ENCODE peak calls at places on chromosomes 11 and 22, in five cellular contexts. One of them, this sample, is unnamed. For H3K9me3, the result is how much of the 10 kb centered on the place peaks cover.

GRCh38 chr11:111819161-111820058 is 52.0 kb downstream of the ALG9 start:
- DNase-seq in psoas muscle: peak
- DNase-seq in trophoblast cell: no peak
- DNase-seq in adrenal gland: peak
- DNase-seq in CD4-positive, CD25-positive, alpha-beta regulatory T cell: no peak
- DNase-seq in this sample: no peak

GRCh38 chr22:23105919-23106853 is 35.6 kb downstream of the RSPH14 start:
- DNase-seq in psoas muscle: no peak
- DNase-seq in trophoblast cell: no peak
- DNase-seq in adrenal gland: no peak
- DNase-seq in CD4-positive, CD25-positive, alpha-beta regulatory T cell: no peak
- DNase-seq in this sample: no peak

GRCh38 chr11:11318961-11319360 is 34.1 kb downstream of the CSNK2A3 start:
- DNase-seq in psoas muscle: no peak
- DNase-seq in trophoblast cell: no peak
- DNase-seq in adrenal gland: peak
- DNase-seq in CD4-positive, CD25-positive, alpha-beta regulatory T cell: no peak
- DNase-seq in this sample: no peak

GRCh38 chr11:112477152-112477928 is 216.7 kb upstream of the PLET1 start:
- DNase-seq in psoas muscle: no peak
- DNase-seq in trophoblast cell: no peak
- DNase-seq in adrenal gland: no peak
- DNase-seq in CD4-positive, CD25-positive, alpha-beta regulatory T cell: no peak
- DNase-seq in this sample: no peak

GRCh38 chr11:6570691-6571427 is 32.6 kb downstream of the RRP8 start:
- DNase-seq in psoas muscle: peak
- DNase-seq in trophoblast cell: no peak
- DNase-seq in adrenal gland: no peak
- DNase-seq in CD4-positive, CD25-positive, alpha-beta regulatory T cell: no peak
- DNase-seq in this sample: no peak

GRCh38 chr11:118618991-118619375 is 11.6 kb downstream of the PHLDB1 start:
- DNase-seq in psoas muscle: peak
- DNase-seq in trophoblast cell: no peak
- DNase-seq in adrenal gland: no peak
- DNase-seq in CD4-positive, CD25-positive, alpha-beta regulatory T cell: no peak
- DNase-seq in this sample: no peak

GRCh38 chr11:118691926-118692830 is 12.7 kb upstream of the TREH start:
- DNase-seq in psoas muscle: no peak
- DNase-seq in trophoblast cell: peak
- DNase-seq in adrenal gland: no peak
- DNase-seq in CD4-positive, CD25-positive, alpha-beta regulatory T cell: peak
- DNase-seq in this sample: peak

GRCh38 chr22:19868773-19869471 is 14.2 kb upstream of the GNB1L start:
- DNase-seq in psoas muscle: peak
- DNase-seq in trophoblast cell: no peak
- DNase-seq in adrenal gland: no peak
- DNase-seq in CD4-positive, CD25-positive, alpha-beta regulatory T cell: no peak
- DNase-seq in this sample: peak

GRCh38 chr22:42856179-42856864 is 751 bp downstream of the ARFGAP3 start:
- DNase-seq in psoas muscle: peak
- DNase-seq in trophoblast cell: peak
- DNase-seq in adrenal gland: peak
- DNase-seq in CD4-positive, CD25-positive, alpha-beta regulatory T cell: peak
- DNase-seq in this sample: no peak

GRCh38 chr11:65036931-65037330 is 4.1 kb upstream of the SAC3D1 start:
- DNase-seq in psoas muscle: peak
- DNase-seq in trophoblast cell: no peak
- DNase-seq in adrenal gland: peak
- DNase-seq in CD4-positive, CD25-positive, alpha-beta regulatory T cell: no peak
- DNase-seq in this sample: no peak

GRCh38 chr11:44814881-44815592 is 88.3 kb downstream of the TSPAN18 start:
- DNase-seq in psoas muscle: no peak
- DNase-seq in trophoblast cell: no peak
- DNase-seq in adrenal gland: no peak
- DNase-seq in CD4-positive, CD25-positive, alpha-beta regulatory T cell: no peak
- DNase-seq in this sample: no peak

GRCh38 chr22:23862103-23862502 is 4.4 kb downstream of the SLC2A11 start:
- DNase-seq in psoas muscle: no peak
- DNase-seq in trophoblast cell: no peak
- DNase-seq in adrenal gland: peak
- DNase-seq in CD4-positive, CD25-positive, alpha-beta regulatory T cell: peak
- DNase-seq in this sample: no peak

GRCh38 chr22:24500251-24500820 is 5.2 kb downstream of the UPB1 start:
- DNase-seq in psoas muscle: no peak
- DNase-seq in trophoblast cell: no peak
- DNase-seq in adrenal gland: no peak
- DNase-seq in CD4-positive, CD25-positive, alpha-beta regulatory T cell: no peak
- DNase-seq in this sample: no peak

GRCh38 chr22:42945736-42946135 is 69.2 kb downstream of the PACSIN2 start:
- DNase-seq in psoas muscle: no peak
- DNase-seq in trophoblast cell: peak
- DNase-seq in adrenal gland: no peak
- DNase-seq in CD4-positive, CD25-positive, alpha-beta regulatory T cell: no peak
- DNase-seq in this sample: no peak

GRCh38 chr11:94604496-94604895 is 37.3 kb downstream of the PIWIL4 start:
- DNase-seq in psoas muscle: no peak
- DNase-seq in trophoblast cell: no peak
- DNase-seq in adrenal gland: no peak
- DNase-seq in CD4-positive, CD25-positive, alpha-beta regulatory T cell: no peak
- DNase-seq in this sample: no peak

GRCh38 chr11:130819561-130819960 is 96.7 kb downstream of the SNX19 start:
- DNase-seq in psoas muscle: no peak
- DNase-seq in trophoblast cell: no peak
- DNase-seq in adrenal gland: no peak
- DNase-seq in CD4-positive, CD25-positive, alpha-beta regulatory T cell: no peak
- DNase-seq in this sample: no peak

GRCh38 chr22:42950281-42950680 is 64.7 kb downstream of the PACSIN2 start:
- DNase-seq in psoas muscle: no peak
- DNase-seq in trophoblast cell: no peak
- DNase-seq in adrenal gland: no peak
- DNase-seq in CD4-positive, CD25-positive, alpha-beta regulatory T cell: no peak
- DNase-seq in this sample: no peak

GRCh38 chr22:27438271-27438980 is 363.1 kb downstream of the MN1 start:
- DNase-seq in psoas muscle: no peak
- DNase-seq in trophoblast cell: no peak
- DNase-seq in adrenal gland: peak
- DNase-seq in CD4-positive, CD25-positive, alpha-beta regulatory T cell: no peak
- DNase-seq in this sample: no peak

GRCh38 chr11:125990244-125990643 is 44.4 kb downstream of the VSIG10L2 start:
- DNase-seq in psoas muscle: no peak
- DNase-seq in trophoblast cell: no peak
- DNase-seq in adrenal gland: peak
- DNase-seq in CD4-positive, CD25-positive, alpha-beta regulatory T cell: no peak
- DNase-seq in this sample: no peak

GRCh38 chr22:45163074-45163416 is 680 bp upstream of the NUP50 start:
- DNase-seq in psoas muscle: no peak
- DNase-seq in trophoblast cell: peak
- DNase-seq in adrenal gland: peak
- DNase-seq in CD4-positive, CD25-positive, alpha-beta regulatory T cell: no peak
- DNase-seq in this sample: no peak

GRCh38 chr11:103295704-103296103 is 186.5 kb downstream of the DYNC2H1 start:
- DNase-seq in psoas muscle: no peak
- DNase-seq in trophoblast cell: no peak
- DNase-seq in adrenal gland: no peak
- DNase-seq in CD4-positive, CD25-positive, alpha-beta regulatory T cell: no peak
- DNase-seq in this sample: no peak
- H3K9me3 ChIP-seq in psoas muscle: under half
- H3K9me3 ChIP-seq in trophoblast cell: under half
- H3K9me3 ChIP-seq in adrenal gland: under half
- H3K9me3 ChIP-seq in CD4-positive, CD25-positive, alpha-beta regulatory T cell: under half
- H3K9me3 ChIP-seq in this sample: under half

GRCh38 chr11:69136471-69136870 is 19.3 kb upstream of the SMIM38 start:
- DNase-seq in psoas muscle: no peak
- DNase-seq in trophoblast cell: no peak
- DNase-seq in adrenal gland: no peak
- DNase-seq in CD4-positive, CD25-positive, alpha-beta regulatory T cell: no peak
- DNase-seq in this sample: peak
- H3K9me3 ChIP-seq in psoas muscle: under half
- H3K9me3 ChIP-seq in trophoblast cell: under half
- H3K9me3 ChIP-seq in adrenal gland: under half
- H3K9me3 ChIP-seq in CD4-positive, CD25-positive, alpha-beta regulatory T cell: under half
- H3K9me3 ChIP-seq in this sample: under half

GRCh38 chr11:31808268-31808667 is 2.9 kb downstream of the PAX6 start:
- DNase-seq in psoas muscle: no peak
- DNase-seq in trophoblast cell: no peak
- DNase-seq in adrenal gland: no peak
- DNase-seq in CD4-positive, CD25-positive, alpha-beta regulatory T cell: no peak
- DNase-seq in this sample: no peak

GRCh38 chr11:31810779-31811647 is at the start of gene PAX6:
- DNase-seq in psoas muscle: no peak
- DNase-seq in trophoblast cell: peak
- DNase-seq in adrenal gland: peak
- DNase-seq in CD4-positive, CD25-positive, alpha-beta regulatory T cell: peak
- DNase-seq in this sample: no peak

GRCh38 chr11:31808721-31809542 is 2.2 kb downstream of the PAX6 start:
- DNase-seq in psoas muscle: no peak
- DNase-seq in trophoblast cell: no peak
- DNase-seq in adrenal gland: no peak
- DNase-seq in CD4-positive, CD25-positive, alpha-beta regulatory T cell: no peak
- DNase-seq in this sample: no peak

GRCh38 chr11:31809857-31810778 is 1.0 kb downstream of the PAX6 start:
- DNase-seq in psoas muscle: no peak
- DNase-seq in trophoblast cell: no peak
- DNase-seq in adrenal gland: peak
- DNase-seq in CD4-positive, CD25-positive, alpha-beta regulatory T cell: no peak
- DNase-seq in this sample: no peak

GRCh38 chr11:31809543-31809856 is 1.6 kb downstream of the PAX6 start:
- DNase-seq in psoas muscle: no peak
- DNase-seq in trophoblast cell: no peak
- DNase-seq in adrenal gland: no peak
- DNase-seq in CD4-positive, CD25-positive, alpha-beta regulatory T cell: no peak
- DNase-seq in this sample: no peak
- H3K9me3 ChIP-seq in psoas muscle: under half
- H3K9me3 ChIP-seq in trophoblast cell: under half
- H3K9me3 ChIP-seq in adrenal gland: under half
- H3K9me3 ChIP-seq in CD4-positive, CD25-positive, alpha-beta regulatory T cell: under half
- H3K9me3 ChIP-seq in this sample: under half

GRCh38 chr11:66586136-66586535 is 6.7 kb downstream of the CCDC87 start:
- DNase-seq in psoas muscle: no peak
- DNase-seq in trophoblast cell: no peak
- DNase-seq in adrenal gland: no peak
- DNase-seq in CD4-positive, CD25-positive, alpha-beta regulatory T cell: no peak
- DNase-seq in this sample: no peak
- H3K9me3 ChIP-seq in psoas muscle: under half
- H3K9me3 ChIP-seq in trophoblast cell: under half
- H3K9me3 ChIP-seq in adrenal gland: under half
- H3K9me3 ChIP-seq in CD4-positive, CD25-positive, alpha-beta regulatory T cell: under half
- H3K9me3 ChIP-seq in this sample: under half

GRCh38 chr11:91585035-91585801 is 639.4 kb upstream of the FAT3 start:
- DNase-seq in psoas muscle: no peak
- DNase-seq in trophoblast cell: no peak
- DNase-seq in adrenal gland: no peak
- DNase-seq in CD4-positive, CD25-positive, alpha-beta regulatory T cell: no peak
- DNase-seq in this sample: no peak
- H3K9me3 ChIP-seq in psoas muscle: under half
- H3K9me3 ChIP-seq in trophoblast cell: under half
- H3K9me3 ChIP-seq in adrenal gland: under half
- H3K9me3 ChIP-seq in CD4-positive, CD25-positive, alpha-beta regulatory T cell: under half
- H3K9me3 ChIP-seq in this sample: under half

GRCh38 chr22:47842119-47842518 is 1079.7 kb downstream of the TBC1D22A start:
- DNase-seq in psoas muscle: no peak
- DNase-seq in trophoblast cell: no peak
- DNase-seq in adrenal gland: no peak
- DNase-seq in CD4-positive, CD25-positive, alpha-beta regulatory T cell: no peak
- DNase-seq in this sample: no peak
- H3K9me3 ChIP-seq in psoas muscle: under half
- H3K9me3 ChIP-seq in trophoblast cell: under half
- H3K9me3 ChIP-seq in adrenal gland: under half
- H3K9me3 ChIP-seq in CD4-positive, CD25-positive, alpha-beta regulatory T cell: under half
- H3K9me3 ChIP-seq in this sample: under half

GRCh38 chr11:70825893-70826540 is 426.4 kb downstream of the SHANK2 start:
- DNase-seq in psoas muscle: no peak
- DNase-seq in trophoblast cell: no peak
- DNase-seq in adrenal gland: no peak
- DNase-seq in CD4-positive, CD25-positive, alpha-beta regulatory T cell: no peak
- DNase-seq in this sample: no peak
- H3K9me3 ChIP-seq in psoas muscle: under half
- H3K9me3 ChIP-seq in trophoblast cell: under half
- H3K9me3 ChIP-seq in adrenal gland: under half
- H3K9me3 ChIP-seq in CD4-positive, CD25-positive, alpha-beta regulatory T cell: under half
- H3K9me3 ChIP-seq in this sample: under half

GRCh38 chr11:55572548-55572947 is 620 bp downstream of the OR4C16 start:
- DNase-seq in psoas muscle: no peak
- DNase-seq in trophoblast cell: no peak
- DNase-seq in adrenal gland: no peak
- DNase-seq in CD4-positive, CD25-positive, alpha-beta regulatory T cell: no peak
- DNase-seq in this sample: no peak
- H3K9me3 ChIP-seq in psoas muscle: under half
- H3K9me3 ChIP-seq in trophoblast cell: under half
- H3K9me3 ChIP-seq in adrenal gland: under half
- H3K9me3 ChIP-seq in CD4-positive, CD25-positive, alpha-beta regulatory T cell: under half
- H3K9me3 ChIP-seq in this sample: under half

DNA sequence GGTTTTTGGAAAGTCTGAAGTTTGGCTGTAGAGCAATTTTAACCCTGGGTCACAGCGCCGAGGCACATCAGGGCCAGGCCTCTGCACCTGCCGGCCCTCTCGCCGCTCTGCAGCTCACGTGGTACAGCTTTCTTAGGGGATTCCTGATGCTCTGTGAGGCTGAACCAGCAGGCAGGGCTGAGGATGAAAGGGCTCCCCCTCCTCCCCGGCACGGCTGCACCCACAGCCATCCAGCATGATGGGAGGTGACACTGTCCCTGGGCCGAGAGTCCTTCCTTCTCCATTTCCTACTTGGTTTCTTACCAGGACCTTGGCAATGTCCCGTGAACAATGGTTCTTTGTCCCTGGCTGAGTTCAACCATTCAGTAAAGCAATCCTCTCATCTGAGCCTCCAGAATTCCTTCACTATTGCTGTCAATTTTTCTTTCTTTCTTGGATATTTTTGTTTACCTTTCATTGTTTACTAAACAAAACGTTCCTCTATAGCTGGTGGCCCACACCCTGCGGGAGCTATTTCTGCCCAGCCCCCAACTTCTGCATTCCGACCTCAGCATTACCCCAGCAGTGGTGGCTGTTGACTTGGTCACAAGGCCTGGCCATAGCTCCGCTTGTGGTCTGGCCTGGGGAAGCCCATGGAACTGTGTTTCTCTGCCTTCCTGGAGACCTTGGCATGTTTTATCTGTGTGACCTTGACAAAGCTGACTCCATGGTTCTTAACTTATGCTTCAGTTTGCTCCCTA is 172.8 kb upstream of the B3GAT1 start:
- DNase-seq in psoas muscle: no peak
- DNase-seq in trophoblast cell: no peak
- DNase-seq in adrenal gland: peak
- DNase-seq in CD4-positive, CD25-positive, alpha-beta regulatory T cell: no peak
- DNase-seq in this sample: no peak
- H3K9me3 ChIP-seq in psoas muscle: under half
- H3K9me3 ChIP-seq in trophoblast cell: under half
- H3K9me3 ChIP-seq in adrenal gland: under half
- H3K9me3 ChIP-seq in CD4-positive, CD25-positive, alpha-beta regulatory T cell: under half
- H3K9me3 ChIP-seq in this sample: under half